ENCODE peak calls at places on chromosomes 2 and 18, in seven cellular contexts. V is CD8-positive, alpha-beta memory T cell; Y is body of pancreas; Q is CD8-positive, alpha-beta T cell; N is spleen; O is AG04450; J is fibroblast of lung. D is an unnamed sample.

GRCh38 chr2:142533083-142533482 is 344.4 kb upstream of the KYNU start:
- DNase-seq in N (no peak), Q (no peak), J (peak; percentile 0), Y (no peak), O (no peak), V (no peak), D (no peak)

GRCh38 chr2:95357717-95358280 is 44.7 kb upstream of the FAHD2A start:
- DNase-seq in N (no peak), Y (no peak), V (no peak), Q (no peak), O (no peak), J (no peak), D (no peak)

GRCh38 chr18:2853926-2854664 is 7.3 kb downstream of the EMILIN2 start:
- DNase-seq in N (no peak), J (no peak), Q (no peak), O (no peak), Y (peak; percentile 36), V (no peak), D (no peak)

GRCh38 chr2:6931753-6932152 is 14.5 kb downstream of the RNF144A start:
- DNase-seq in Q (no peak), V (no peak), J (no peak), Y (no peak), O (no peak), N (no peak), D (no peak)

GRCh38 chr2:20762945-20763683 is 59.8 kb downstream of the LDAH start:
- DNase-seq in Y (no peak), O (no peak), V (no peak), Q (no peak), N (no peak), J (no peak), D (no peak)

GRCh38 chr2:222576390-222577081 is 79.4 kb downstream of the FARSB start:
- DNase-seq in O (no peak), V (no peak), J (peak; percentile 17), Q (no peak), Y (no peak), N (no peak), D (no peak)

GRCh38 chr2:42828487-42829416 is 36.4 kb upstream of the HAAO start:
- DNase-seq in Q (peak; percentile 72), N (peak; percentile 93), O (no peak), V (peak; percentile 54), Y (peak; percentile 79), J (peak; percentile 84), D (peak; percentile 75)

GRCh38 chr2:20179179-20179754 is 45.7 kb downstream of the SDC1 start:
- DNase-seq in Y (no peak), Q (no peak), O (no peak), V (no peak), N (peak; percentile 41), J (no peak), D (no peak)

GRCh38 chr2:24970483-24971299 is 1.1 kb downstream of the DNAJC27 start:
- DNase-seq in J (peak; percentile 47), O (no peak), V (no peak), Y (no peak), Q (no peak), N (no peak), D (no peak)

GRCh38 chr2:218894168-218895157 is 13.8 kb downstream of the WNT10A start:
- DNase-seq in V (no peak), Y (no peak), Q (no peak), N (no peak), J (no peak), O (no peak), D (no peak)
- H3K27me3 ChIP-seq in V (peaks cover under 1% of the 10 kb centered on the region), Y (peaks cover 6% of the 10 kb centered on the region), Q (no peaks in the 10 kb centered on the region), N (peaks cover 33% of the 10 kb centered on the region), J (peaks cover 57% of the 10 kb centered on the region), O (peaks cover 96% of the 10 kb centered on the region), D (peaks cover 11% of the 10 kb centered on the region)

GRCh38 chr18:76578571-76579300 is 83.7 kb upstream of the ZNF516 start:
- DNase-seq in V (no peak), O (no peak), Y (no peak), N (no peak), Q (no peak), J (no peak), D (no peak)
- H3K4me3 ChIP-seq in V (no peak overlapping the region), O (no peak overlapping the region), Y (no peak overlapping the region), N (no peak overlapping the region), Q (no peak overlapping the region), J (no peak overlapping the region), D (no peak overlapping the region)

GRCh38 chr2:176558574-176559140 is 289.4 kb downstream of the MTX2 start:
- DNase-seq in V (no peak), Q (no peak), O (no peak), J (no peak), N (no peak), Y (no peak), D (no peak)
- H3K27me3 ChIP-seq in V (peaks cover 11% of the 10 kb centered on the region), Q (peaks cover 5% of the 10 kb centered on the region), O (no peaks in the 10 kb centered on the region), J (peaks cover 11% of the 10 kb centered on the region), N (no peaks in the 10 kb centered on the region), Y (no peaks in the 10 kb centered on the region), D (no peaks in the 10 kb centered on the region)

DNA sequence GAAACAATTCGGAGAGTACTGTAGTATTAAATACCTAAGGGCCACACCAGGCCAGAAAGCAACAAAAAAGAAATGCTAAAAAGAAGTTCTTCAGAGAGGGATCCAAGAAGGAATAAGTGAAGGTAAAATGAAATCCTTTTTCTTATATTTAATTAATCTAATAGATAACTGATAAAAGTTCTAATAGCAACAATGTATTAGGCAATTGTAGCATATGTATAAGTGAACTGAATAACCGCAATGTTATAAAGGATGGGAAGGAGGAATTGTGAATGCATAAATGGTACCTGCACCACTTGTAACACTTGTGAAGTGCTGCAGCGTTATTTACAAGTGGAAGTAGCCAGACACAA is 21.8 kb downstream of the TMSB10 start:
- DNase-seq in J (no peak), O (no peak), Y (no peak), N (no peak), V (no peak), Q (no peak), D (no peak)
- H3K4me3 ChIP-seq in J (peak overlapping the region; percentile 57), O (peak overlapping the region; percentile 56), Y (no peak overlapping the region), N (peak overlapping the region; percentile 53), V (no peak overlapping the region), Q (peak overlapping the region; percentile 80), D (no peak overlapping the region)

GRCh38 chr18:59266459-59266858 is 6.8 kb downstream of the RAX start:
- DNase-seq in V (no peak), N (no peak), Y (no peak), O (no peak), Q (no peak), J (no peak), D (no peak)

GRCh38 chr18:59266019-59266369 is 7.3 kb downstream of the RAX start:
- DNase-seq in Q (no peak), N (no peak), Y (no peak), O (no peak), V (no peak), J (no peak), D (no peak)

GRCh38 chr18:59264136-59264571 is 9.1 kb downstream of the RAX start:
- DNase-seq in V (no peak), O (no peak), Y (no peak), Q (no peak), J (no peak), N (no peak), D (no peak)

GRCh38 chr18:59264651-59265245 is 8.5 kb downstream of the RAX start:
- DNase-seq in Q (no peak), O (no peak), J (no peak), N (no peak), V (no peak), Y (no peak), D (no peak)

DNA sequence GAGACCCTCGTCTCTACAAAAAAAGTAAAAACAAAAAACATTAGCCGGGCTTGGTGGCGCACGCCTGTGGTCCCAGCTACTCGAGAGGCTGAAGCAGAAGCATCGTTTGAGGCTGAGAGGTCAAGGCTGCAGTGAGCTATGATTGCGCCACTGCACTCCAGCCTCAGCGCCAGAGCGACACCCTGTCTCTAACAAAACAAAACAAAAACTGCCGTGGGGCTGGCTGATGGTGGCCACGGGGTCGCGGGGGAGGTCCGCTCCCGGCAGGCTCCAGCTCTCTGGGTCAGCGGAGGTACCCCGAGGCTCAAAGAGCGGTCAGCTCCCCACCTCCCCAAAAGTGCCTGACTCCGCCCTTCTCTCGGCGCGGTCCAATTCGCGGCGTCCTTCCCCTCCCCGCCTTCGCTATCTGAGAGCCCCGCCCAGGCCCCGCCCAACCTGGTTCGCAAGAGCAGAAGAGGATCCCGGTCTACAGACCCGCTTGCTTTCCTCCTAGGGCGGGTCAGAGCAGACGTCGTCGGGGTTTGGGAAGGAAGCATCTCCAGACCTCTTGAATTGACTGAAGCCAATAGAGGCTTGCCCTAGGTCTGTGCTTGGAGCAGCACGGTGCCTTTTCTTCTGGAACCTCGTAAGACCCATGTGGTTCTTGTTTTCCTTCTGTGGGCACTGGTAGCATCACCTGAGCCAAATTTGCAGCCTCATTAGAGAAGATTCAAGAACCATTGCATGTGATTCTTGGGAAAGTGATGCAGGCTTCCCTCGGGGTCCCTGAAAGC is 7.8 kb downstream of the RAX start:
- DNase-seq in O (no peak), J (no peak), Y (peak; percentile 37), V (no peak), Q (no peak), N (no peak), D (peak; percentile 65)
- H3K27me3 ChIP-seq in O (peaks cover 77% of the 10 kb centered on the region), J (peaks cover 70% of the 10 kb centered on the region), Y (no peaks in the 10 kb centered on the region), V (peaks cover 31% of the 10 kb centered on the region), Q (peaks cover 18% of the 10 kb centered on the region), N (peaks cover 69% of the 10 kb centered on the region), D (peaks cover 76% of the 10 kb centered on the region)

GRCh38 chr2:159996792-159997546 is 65.4 kb downstream of the PLA2R1 start:
- DNase-seq in O (no peak), V (no peak), Q (no peak), Y (no peak), J (peak; percentile 6), N (no peak), D (no peak)

GRCh38 chr2:159989249-159989648 is 73.2 kb downstream of the PLA2R1 start:
- DNase-seq in V (no peak), Y (no peak), Q (no peak), N (no peak), O (no peak), J (no peak), D (no peak)

GRCh38 chr2:159998236-159998635 is 64.2 kb downstream of the PLA2R1 start:
- DNase-seq in O (no peak), Y (no peak), V (no peak), N (no peak), J (no peak), Q (no peak), D (no peak)

DNA sequence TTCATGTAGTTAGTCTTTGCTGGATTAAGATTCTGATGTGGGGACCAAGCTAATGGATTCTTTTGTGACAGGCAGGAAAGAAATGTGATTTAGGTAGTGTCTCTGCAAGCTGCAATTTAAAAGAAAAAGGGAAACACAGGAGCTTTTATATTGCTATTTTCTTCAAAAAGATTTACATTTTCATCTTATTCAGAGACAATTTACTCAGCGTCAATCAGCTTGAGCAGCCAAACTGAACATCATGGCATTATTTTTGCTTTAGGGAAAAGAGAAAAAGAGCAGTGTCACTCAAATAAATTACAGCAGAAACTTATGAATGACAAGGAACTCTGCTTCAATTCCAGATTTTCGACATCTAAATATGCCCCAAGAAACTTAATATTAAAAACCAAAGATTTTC is 67.4 kb downstream of the PLA2R1 start:
- DNase-seq in V (no peak), O (no peak), J (no peak), Y (no peak), Q (no peak), N (no peak), D (no peak)
- H3K4me3 ChIP-seq in V (no peak overlapping the region), O (no peak overlapping the region), J (no peak overlapping the region), Y (no peak overlapping the region), Q (no peak overlapping the region), N (no peak overlapping the region), D (no peak overlapping the region)

DNA sequence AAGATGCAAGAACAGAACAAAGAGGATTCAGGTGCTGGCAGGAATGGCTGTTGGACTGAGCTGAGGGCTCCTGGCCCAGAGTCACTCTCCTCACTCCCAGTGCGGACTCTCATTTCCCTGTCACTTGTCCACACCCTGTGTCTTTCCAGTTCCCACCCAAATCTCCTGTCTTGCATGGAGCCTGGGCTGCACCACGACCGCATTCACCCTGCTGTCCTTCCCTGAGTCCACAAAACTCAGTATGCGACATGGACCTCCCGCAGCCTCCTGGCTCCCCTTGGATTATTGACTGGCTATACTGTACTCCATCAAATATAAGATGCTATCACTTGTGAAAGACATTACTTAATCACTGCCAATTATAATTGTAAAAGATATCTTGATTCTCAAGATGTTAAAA is 2.5 kb upstream of the ITM2C start:
- DNase-seq in O (no peak), J (no peak), N (no peak), Q (no peak), Y (no peak), V (no peak), D (no peak)
- H3K27me3 ChIP-seq in O (peaks cover 34% of the 10 kb centered on the region), J (peaks cover 15% of the 10 kb centered on the region), N (peaks cover 13% of the 10 kb centered on the region), Q (no peaks in the 10 kb centered on the region), Y (no peaks in the 10 kb centered on the region), V (no peaks in the 10 kb centered on the region), D (peaks cover 25% of the 10 kb centered on the region)

D was measured in MG63.